ENCODE peak calls at places on chromosomes 13 and 19, in ten cellular contexts. U is endodermal cell; X is ovary; I is uterus; Z is OCI-LY7; K is CD8-positive, alpha-beta memory T cell; C is heart left ventricle; O is thoracic aorta; B is SK-N-SH; S is fibroblast of lung. T is an unnamed sample.

GRCh38 chr19:29001006-29001921 is 211.7 kb downstream of the UQCRFS1 start:
- DNase-seq in U (no peak), X (no peak), I (no peak), Z (no peak), K (no peak), C (no peak), O (no peak), B (no peak), S (no peak), T (no peak)

GRCh38 chr13:64755961-64756360 is 2474.2 kb downstream of the PCDH9 start:
- DNase-seq in U (no peak), X (no peak), I (no peak), Z (no peak), K (no peak), C (no peak), O (no peak), B (no peak), S (peak; percentile 81), T (no peak)

GRCh38 chr13:44854264-44855060 is 134.8 kb downstream of the NUFIP1 start:
- DNase-seq in U (no peak), X (no peak), I (no peak), Z (no peak), K (no peak), C (peak; percentile 72), O (no peak), B (no peak), S (no peak), T (no peak)

GRCh38 chr13:20142019-20142926 is 18.6 kb downstream of the GJA3 start:
- DNase-seq in U (peak; percentile 53), X (no peak), I (no peak), Z (no peak), K (no peak), C (peak; percentile 59), O (no peak), B (peak; percentile 48), S (no peak), T (no peak)

GRCh38 chr19:18287836-18288772 is 6.7 kb upstream of the JUND start:
- DNase-seq in U (peak; percentile 92), X (no peak), I (no peak), Z (no peak), K (no peak), C (no peak), O (no peak), B (no peak), S (peak; percentile 59), T (no peak)

GRCh38 chr13:36059366-36059765 is 71.8 kb downstream of the DCLK1 start:
- DNase-seq in U (no peak), X (peak; percentile 55), I (no peak), Z (no peak), K (no peak), C (no peak), O (no peak), B (no peak), S (no peak), T (no peak)

GRCh38 chr19:47111682-47112165 is 1.9 kb downstream of the ZC3H4 start:
- DNase-seq in U (no peak), X (no peak), I (no peak), Z (no peak), K (no peak), C (no peak), O (no peak), B (no peak), S (no peak), T (no peak)

GRCh38 chr19:28388988-28389387 is 824.0 kb downstream of the UQCRFS1 start:
- DNase-seq in U (no peak), X (no peak), I (no peak), Z (peak; percentile 33), K (no peak), C (no peak), O (no peak), B (no peak), S (no peak), T (no peak)

GRCh38 chr13:113877149-113877990 is 13.5 kb upstream of the GAS6 start:
- DNase-seq in U (peak; percentile 25), X (no peak), I (no peak), Z (no peak), K (no peak), C (peak; percentile 60), O (no peak), B (no peak), S (no peak), T (no peak)

GRCh38 chr19:5051619-5052018 is 82.7 kb downstream of the KDM4B start:
- DNase-seq in U (no peak), X (no peak), I (no peak), Z (no peak), K (no peak), C (no peak), O (no peak), B (no peak), S (no peak), T (no peak)

GRCh38 chr13:85141425-85141824 is 657.8 kb downstream of the SLITRK6 start:
- DNase-seq in U (no peak), X (no peak), I (no peak), Z (no peak), K (no peak), C (no peak), O (no peak), B (no peak), S (no peak), T (no peak)

GRCh38 chr13:21567714-21568113 is 36.3 kb downstream of the MICU2 start:
- DNase-seq in U (no peak), X (no peak), I (no peak), Z (no peak), K (no peak), C (no peak), O (no peak), B (no peak), S (peak; percentile 28), T (no peak)

DNA sequence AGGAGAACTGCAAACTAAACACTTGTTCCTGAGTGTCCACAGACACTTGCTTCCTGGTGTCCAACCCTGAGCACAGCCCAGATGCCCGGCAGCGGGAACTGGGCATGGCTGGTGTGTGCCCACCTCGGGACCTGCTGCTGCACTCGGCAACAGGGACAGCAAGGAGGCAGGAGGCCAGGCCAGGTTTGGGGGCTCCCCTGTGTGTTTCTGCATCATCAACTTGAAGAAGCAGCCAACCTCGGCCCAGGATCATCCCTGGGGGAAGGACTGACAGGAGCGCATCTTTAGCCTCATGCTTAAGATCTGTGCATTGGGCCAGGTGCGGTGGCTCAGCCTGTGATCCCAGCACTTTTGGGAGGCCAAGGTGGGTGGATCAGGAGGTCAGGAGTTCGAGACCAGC is 35.1 kb upstream of the LDLR start:
- DNase-seq in U (no peak), X (no peak), I (no peak), Z (no peak), K (no peak), C (no peak), O (no peak), B (no peak), S (no peak), T (no peak)
- H3K4me1 ChIP-seq in U (no peaks in the 10 kb centered on the region), X (no peaks in the 10 kb centered on the region), I (no peaks in the 10 kb centered on the region), Z (peaks cover 46% of the 10 kb centered on the region), K (peaks cover 32% of the 10 kb centered on the region), C (no peaks in the 10 kb centered on the region), O (no peaks in the 10 kb centered on the region), B (no peaks in the 10 kb centered on the region), S (no peaks in the 10 kb centered on the region), T (peaks cover 3% of the 10 kb centered on the region)

GRCh38 chr13:98665638-98665995 is 86.9 kb downstream of the SLC15A1 start:
- DNase-seq in U (no peak), X (no peak), I (no peak), Z (no peak), K (no peak), C (no peak), O (no peak), B (no peak), S (peak; percentile 60), T (no peak)
- H3K4me1 ChIP-seq in U (peaks cover 15% of the 10 kb centered on the region), X (no peaks in the 10 kb centered on the region), I (no peaks in the 10 kb centered on the region), Z (no peaks in the 10 kb centered on the region), K (no peaks in the 10 kb centered on the region), C (no peaks in the 10 kb centered on the region), O (no peaks in the 10 kb centered on the region), B (no peaks in the 10 kb centered on the region), S (no peaks in the 10 kb centered on the region), T (no peaks in the 10 kb centered on the region)

GRCh38 chr19:56117889-56118288 is 3.2 kb downstream of the ZNF787 start:
- DNase-seq in U (peak; percentile 38), X (no peak), I (no peak), Z (no peak), K (no peak), C (no peak), O (no peak), B (no peak), S (no peak), T (no peak)

GRCh38 chr19:56120002-56120370 is 1.1 kb downstream of the ZNF787 start:
- DNase-seq in U (no peak), X (no peak), I (no peak), Z (no peak), K (no peak), C (no peak), O (no peak), B (no peak), S (no peak), T (no peak)

GRCh38 chr19:56119585-56119978 is 1.5 kb downstream of the ZNF787 start:
- DNase-seq in U (no peak), X (no peak), I (no peak), Z (no peak), K (no peak), C (no peak), O (no peak), B (peak; percentile 61), S (peak; percentile 42), T (peak; percentile 70)

GRCh38 chr19:56117376-56117884 is 3.7 kb downstream of the ZNF787 start:
- DNase-seq in U (no peak), X (no peak), I (no peak), Z (no peak), K (no peak), C (no peak), O (no peak), B (no peak), S (no peak), T (no peak)

DNA sequence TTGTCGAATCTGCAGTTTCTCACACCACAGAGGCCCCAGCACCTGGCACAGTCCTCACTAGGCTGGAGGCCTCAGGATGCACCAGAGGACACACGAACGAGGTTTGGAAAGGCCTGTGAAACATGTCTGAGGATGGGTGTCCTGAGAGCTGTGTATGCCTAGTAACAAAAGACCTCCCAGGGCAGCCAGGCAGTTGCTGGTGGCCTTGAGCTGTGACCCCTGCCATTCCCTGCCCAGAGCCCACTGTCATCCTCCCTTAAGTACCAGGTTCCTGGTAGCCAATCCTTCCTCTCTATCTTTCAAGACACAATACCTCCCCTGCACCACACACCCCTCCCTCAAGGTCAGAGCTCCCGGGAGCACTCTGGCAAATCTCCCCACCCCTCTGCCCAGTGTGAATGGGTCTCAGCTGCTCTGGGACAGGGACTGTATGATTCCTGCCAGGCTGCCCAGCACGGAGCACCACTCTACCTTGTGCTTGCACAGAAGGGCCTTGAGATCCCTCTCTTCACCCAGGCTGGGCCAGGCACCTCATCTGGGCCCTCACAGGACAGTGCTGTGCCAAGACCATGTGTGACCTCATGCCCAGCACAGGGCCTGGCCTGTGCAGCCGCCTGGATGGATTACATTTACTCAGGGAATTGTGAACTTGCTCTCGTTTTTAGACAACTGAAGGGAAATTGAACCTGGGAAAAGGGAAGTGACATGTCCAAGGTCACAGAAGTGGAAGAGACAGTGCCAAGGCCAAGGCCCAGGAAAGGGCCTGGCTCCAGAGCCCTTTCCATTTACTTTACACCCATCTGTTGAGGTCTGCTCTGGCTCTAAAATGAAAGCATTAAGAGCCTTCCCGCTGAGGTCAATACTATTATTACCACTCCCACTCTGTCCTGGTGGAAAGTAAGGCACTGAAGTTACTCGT is 2.2 kb downstream of the ZNF787 start:
- DNase-seq in U (no peak), X (no peak), I (no peak), Z (no peak), K (no peak), C (no peak), O (no peak), B (no peak), S (no peak), T (peak; percentile 82)
- H3K4me1 ChIP-seq in U (peaks cover 3% of the 10 kb centered on the region), X (peaks cover 19% of the 10 kb centered on the region), I (peaks cover 32% of the 10 kb centered on the region), Z (peaks cover 23% of the 10 kb centered on the region), K (peaks cover 21% of the 10 kb centered on the region), C (peaks cover 43% of the 10 kb centered on the region), O (peaks cover 20% of the 10 kb centered on the region), B (peaks cover 4% of the 10 kb centered on the region), S (peaks cover 15% of the 10 kb centered on the region), T (peaks cover 44% of the 10 kb centered on the region)

GRCh38 chr19:38674388-38675133 is 27.1 kb downstream of the ACTN4 start:
- DNase-seq in U (no peak), X (no peak), I (peak; percentile 78), Z (no peak), K (no peak), C (no peak), O (no peak), B (no peak), S (peak; percentile 58), T (peak; percentile 78)
- H3K4me1 ChIP-seq in U (peaks cover 16% of the 10 kb centered on the region), X (peaks cover 39% of the 10 kb centered on the region), I (peaks cover 48% of the 10 kb centered on the region), Z (peaks cover 18% of the 10 kb centered on the region), K (peaks cover 67% of the 10 kb centered on the region), C (peaks cover 84% of the 10 kb centered on the region), O (peaks cover 58% of the 10 kb centered on the region), B (peaks cover 24% of the 10 kb centered on the region), S (peaks cover 33% of the 10 kb centered on the region), T (peaks cover 70% of the 10 kb centered on the region)